ENCODE peak calls at places on chromosome 10, in ten cellular contexts. Z, H, E, N, A, U, G, S, C and B are unnamed samples.

GRCh38 chr10:72056113-72056512 is 32.2 kb downstream of the SPOCK2 start:
- DNase-seq in E (no peak), N (no peak), C (no peak), S (no peak), U (no peak), A (no peak), Z (no peak), G (no peak), H (no peak), B (no peak)

GRCh38 chr10:70115948-70116682 is 16.5 kb downstream of the AIFM2 start:
- DNase-seq in H (no peak), U (no peak), Z (peak; percentile 60), S (peak; percentile 68), A (no peak), C (peak; percentile 44), E (no peak), N (peak; percentile 42), G (peak; percentile 27), B (peak; percentile 60)

GRCh38 chr10:102540023-102540422 is 36.3 kb downstream of the SUFU start:
- DNase-seq in E (no peak), C (no peak), H (no peak), Z (peak; percentile 43), U (no peak), S (peak; percentile 21), N (peak; percentile 34), A (no peak), G (no peak), B (peak; percentile 33)

GRCh38 chr10:25875555-25876165 is 58.4 kb upstream of the MYO3A start:
- DNase-seq in U (peak; percentile 10), G (peak; percentile 15), N (peak; percentile 74), A (peak; percentile 34), C (peak; percentile 3), Z (peak; percentile 73), E (peak; percentile 66), S (peak; percentile 40), H (peak; percentile 15), B (peak; percentile 71)

GRCh38 chr10:124763267-124763666 is 19.1 kb upstream of the FAM53B start:
- DNase-seq in A (no peak), H (no peak), C (no peak), Z (no peak), N (peak; percentile 63), S (no peak), U (no peak), E (no peak), G (no peak), B (no peak)

GRCh38 chr10:11297136-11297535 is 279.5 kb downstream of the CELF2 start:
- DNase-seq in N (no peak), H (no peak), E (no peak), U (no peak), C (no peak), S (no peak), G (no peak), Z (no peak), A (no peak), B (no peak)

GRCh38 chr10:90885176-90885575 is 13.4 kb downstream of the RPP30 start:
- DNase-seq in H (no peak), A (no peak), C (no peak), N (peak; percentile 74), E (no peak), Z (no peak), S (no peak), G (no peak), U (no peak), B (no peak)

GRCh38 chr10:46308113-46308415 is 21.3 kb downstream of the ANTXRL start:
- DNase-seq in C (no peak), A (no peak), Z (no peak), N (no peak), G (no peak), U (no peak), H (no peak), S (no peak), E (no peak), B (no peak)

GRCh38 chr10:10092581-10092980 is 925.1 kb upstream of the CELF2 start:
- DNase-seq in U (no peak), A (no peak), H (no peak), Z (no peak), N (peak; percentile 51), C (no peak), E (no peak), S (no peak), G (no peak), B (no peak)

GRCh38 chr10:125694874-125695273 is 11.9 kb upstream of the TEX36 start:
- DNase-seq in N (peak; percentile 56), S (no peak), U (no peak), C (no peak), A (no peak), H (peak; percentile 72), Z (peak; percentile 37), E (no peak), G (no peak), B (peak; percentile 31)

GRCh38 chr10:72754275-72755032 is 62.5 kb downstream of the MCU start:
- DNase-seq in Z (peak; percentile 42), H (no peak), C (no peak), E (no peak), S (no peak), A (no peak), G (no peak), U (no peak), N (no peak), B (no peak)

GRCh38 chr10:114728325-114728724 is 70.2 kb upstream of the ABLIM1 start:
- DNase-seq in U (no peak), E (no peak), A (no peak), S (no peak), Z (no peak), N (no peak), H (no peak), C (no peak), G (no peak), B (no peak)

GRCh38 chr10:60414111-60414510 is 24.4 kb upstream of the ANK3 start:
- DNase-seq in E (no peak), S (no peak), N (peak; percentile 36), A (no peak), G (no peak), U (no peak), C (no peak), Z (no peak), H (no peak), B (peak; percentile 31)

GRCh38 chr10:436013-436697 is 253.3 kb downstream of the DIP2C start:
- DNase-seq in A (no peak), H (no peak), Z (no peak), N (no peak), S (no peak), E (no peak), C (no peak), G (no peak), U (no peak), B (no peak)

GRCh38 chr10:93357680-93358079 is 124.5 kb downstream of the MYOF start:
- DNase-seq in G (no peak), H (no peak), Z (peak; percentile 54), E (no peak), N (peak; percentile 43), U (no peak), C (no peak), A (no peak), S (peak; percentile 22), B (peak; percentile 32)

GRCh38 chr10:104445359-104445758 is 91.7 kb downstream of the CFAP58 start:
- DNase-seq in N (peak; percentile 89), A (no peak), E (no peak), C (no peak), G (no peak), U (no peak), H (peak; percentile 84), Z (peak; percentile 86), S (no peak), B (peak; percentile 97)

GRCh38 chr10:75187961-75188426 is 22.6 kb upstream of the VDAC2 start:
- DNase-seq in Z (peak; percentile 93), C (peak; percentile 54), G (peak; percentile 46), N (peak; percentile 81), U (peak; percentile 33), H (no peak), E (no peak), S (peak; percentile 68), A (no peak), B (peak; percentile 77)

GRCh38 chr10:133245439-133246235 is 8.0 kb downstream of the VENTX start:
- DNase-seq in A (no peak), E (no peak), H (no peak), C (no peak), N (no peak), S (no peak), U (no peak), Z (no peak), G (no peak), B (no peak)

GRCh38 chr10:73439605-73440298 is 6.4 kb upstream of the MSS51 start:
- DNase-seq in E (no peak), C (no peak), H (peak; percentile 69), Z (peak; percentile 66), A (no peak), S (no peak), N (peak; percentile 68), G (no peak), U (no peak), B (peak; percentile 65)

GRCh38 chr10:112769611-112770370 is 180.3 kb upstream of the TCF7L2 start:
- DNase-seq in C (no peak), U (no peak), H (no peak), Z (no peak), E (no peak), S (no peak), A (no peak), G (no peak), N (no peak), B (no peak)

GRCh38 chr10:125691160-125691981 is 8.4 kb upstream of the TEX36 start:
- DNase-seq in C (no peak), H (peak; percentile 65), A (no peak), E (no peak), N (no peak), G (no peak), S (no peak), U (no peak), Z (peak; percentile 35), B (peak; percentile 96)

GRCh38 chr10:639001-639750 is 50.3 kb downstream of the DIP2C start:
- DNase-seq in Z (no peak), U (no peak), N (no peak), E (peak; percentile 39), A (no peak), S (no peak), C (no peak), G (no peak), H (no peak), B (no peak)

GRCh38 chr10:88045116-88045515 is 181.7 kb downstream of the PTEN start:
- DNase-seq in Z (no peak), A (no peak), S (no peak), G (no peak), H (peak; percentile 32), N (no peak), E (no peak), U (no peak), C (no peak), B (no peak)

GRCh38 chr10:122461729-122462532 is 578 bp downstream of the HTRA1 start:
- DNase-seq in E (peak; percentile 54), H (no peak), G (no peak), U (no peak), C (no peak), S (no peak), A (no peak), N (peak; percentile 16), Z (peak; percentile 58), B (peak; percentile 50)